ENCODE peak calls at places on chromosomes 7 and 10, in six cellular contexts. X is right cardiac atrium, T is pancreas, P is iPS DF 6.9, J is spleen, Y is cardiac muscle cell. L is an unnamed sample.

GRCh38 chr10:17025444-17026295 is 103.9 kb downstream of the CUBN start:
- DNase-seq in J (no peak), P (no peak), Y (no peak), T (no peak), X (peak; percentile 58), L (no peak)

GRCh38 chr10:43027331-43027955 is 49.4 kb upstream of the RET start:
- DNase-seq in T (peak; percentile 51), J (peak; percentile 58), P (no peak), X (no peak), Y (no peak), L (no peak)

GRCh38 chr10:76950354-76950753 is 687.3 kb downstream of the KCNMA1 start:
- DNase-seq in J (no peak), T (no peak), Y (no peak), X (no peak), P (no peak), L (no peak)

GRCh38 chr7:116290740-116291139 is 80.4 kb downstream of the TES start:
- DNase-seq in P (peak; percentile 27), T (no peak), X (no peak), J (no peak), Y (no peak), L (no peak)

GRCh38 chr7:1620835-1621234 is 49.2 kb upstream of the ELFN1 start:
- DNase-seq in X (no peak), P (no peak), T (no peak), Y (no peak), J (no peak), L (no peak)

GRCh38 chr7:92260248-92260781 is 14.5 kb downstream of the ANKIB1 start:
- DNase-seq in T (no peak), P (no peak), X (no peak), Y (no peak), J (no peak), L (no peak)

GRCh38 chr10:112792487-112793196 is 157.4 kb upstream of the TCF7L2 start:
- DNase-seq in P (no peak), Y (no peak), X (peak; percentile 79), J (no peak), T (no peak), L (peak; percentile 58)

GRCh38 chr10:110852255-110852896 is 19.4 kb upstream of the PDCD4 start:
- DNase-seq in J (no peak), T (no peak), X (no peak), P (no peak), Y (no peak), L (no peak)

GRCh38 chr10:19302117-19302516 is 253.5 kb downstream of the MALRD1 start:
- DNase-seq in J (no peak), P (no peak), X (no peak), Y (no peak), T (no peak), L (no peak)

GRCh38 chr10:119355930-119356329 is 148.6 kb downstream of the GRK5 start:
- DNase-seq in P (peak; percentile 11), J (no peak), Y (no peak), T (no peak), X (no peak), L (no peak)

GRCh38 chr7:67045496-67045995 is 48.9 kb downstream of the TYW1 start:
- DNase-seq in J (no peak), Y (no peak), X (no peak), P (no peak), T (no peak), L (no peak)

GRCh38 chr10:94223702-94224370 is 138.9 kb downstream of the NOC3L start:
- DNase-seq in P (no peak), J (no peak), X (no peak), Y (no peak), T (no peak), L (peak; percentile 58)

GRCh38 chr10:122744257-122744656 is 44.6 kb upstream of the C10orf120 start:
- DNase-seq in X (no peak), J (peak; percentile 41), T (no peak), Y (no peak), P (no peak), L (no peak)

GRCh38 chr7:14717711-14718304 is 184.7 kb downstream of the DGKB start:
- DNase-seq in P (no peak), T (no peak), X (no peak), Y (peak; percentile 45), J (no peak), L (no peak)

GRCh38 chr7:3436746-3437145 is 135.7 kb downstream of the SDK1 start:
- DNase-seq in T (no peak), Y (no peak), P (no peak), X (no peak), J (no peak), L (no peak)

GRCh38 chr7:78510580-78511188 is 712.1 kb downstream of the PHTF2 start:
- DNase-seq in P (peak; percentile 48), Y (peak; percentile 62), J (no peak), X (peak; percentile 25), T (no peak), L (peak; percentile 7)

GRCh38 chr10:118349235-118349634 is 7.1 kb upstream of the FAM204A start:
- DNase-seq in J (no peak), Y (no peak), T (no peak), P (no peak), X (no peak), L (no peak)

GRCh38 chr10:114294549-114294948 is 55.5 kb downstream of the VWA2 start:
- DNase-seq in Y (no peak), T (no peak), P (no peak), X (no peak), J (no peak), L (no peak)

GRCh38 chr10:133327651-133328357 is 8.9 kb downstream of the CALY start:
- DNase-seq in T (no peak), P (no peak), X (no peak), J (no peak), Y (no peak), L (peak; percentile 20)

GRCh38 chr10:106973301-106973700 is 191.2 kb downstream of the SORCS1 start:
- DNase-seq in T (no peak), X (no peak), Y (no peak), P (no peak), J (no peak), L (no peak)

GRCh38 chr7:101426303-101427011 is 63.8 kb downstream of the COL26A1 start:
- DNase-seq in P (no peak), T (no peak), Y (no peak), J (no peak), X (no peak), L (no peak)

GRCh38 chr7:22108151-22108845 is 162.6 kb upstream of the CDCA7L start:
- DNase-seq in P (no peak), J (no peak), X (no peak), Y (no peak), T (no peak), L (no peak)

GRCh38 chr7:107045195-107045960 is 873 bp downstream of the PRKAR2B start:
- DNase-seq in P (no peak), J (no peak), T (no peak), X (no peak), Y (peak; percentile 32), L (no peak)

GRCh38 chr7:66564045-66564444 is 64.6 kb upstream of the KCTD7 start:
- DNase-seq in P (no peak), J (no peak), X (no peak), Y (no peak), T (no peak), L (no peak)

GRCh38 chr10:4663162-4663992 is 162.6 kb upstream of the AKR1E2 start:
- DNase-seq in T (no peak), X (peak; percentile 49), J (no peak), Y (peak; percentile 85), P (no peak), L (peak; percentile 83)

GRCh38 chr7:131670401-131670800 is 114.0 kb upstream of the PODXL start:
- DNase-seq in X (no peak), P (no peak), J (no peak), Y (no peak), T (no peak), L (no peak)
- H3K27me3 ChIP-seq in X (no peaks in the 10 kb centered on the region), P (no peaks in the 10 kb centered on the region), J (no peaks in the 10 kb centered on the region), Y (no peaks in the 10 kb centered on the region), T (no peaks in the 10 kb centered on the region), L (no peaks in the 10 kb centered on the region)

GRCh38 chr7:25385731-25386136 is 157.4 kb upstream of the NPVF start:
- DNase-seq in J (no peak), X (no peak), T (peak; percentile 87), Y (no peak), P (no peak), L (no peak)
- H3K27me3 ChIP-seq in J (no peaks in the 10 kb centered on the region), X (no peaks in the 10 kb centered on the region), T (no peaks in the 10 kb centered on the region), Y (no peaks in the 10 kb centered on the region), P (no peaks in the 10 kb centered on the region), L (no peaks in the 10 kb centered on the region)

DNA sequence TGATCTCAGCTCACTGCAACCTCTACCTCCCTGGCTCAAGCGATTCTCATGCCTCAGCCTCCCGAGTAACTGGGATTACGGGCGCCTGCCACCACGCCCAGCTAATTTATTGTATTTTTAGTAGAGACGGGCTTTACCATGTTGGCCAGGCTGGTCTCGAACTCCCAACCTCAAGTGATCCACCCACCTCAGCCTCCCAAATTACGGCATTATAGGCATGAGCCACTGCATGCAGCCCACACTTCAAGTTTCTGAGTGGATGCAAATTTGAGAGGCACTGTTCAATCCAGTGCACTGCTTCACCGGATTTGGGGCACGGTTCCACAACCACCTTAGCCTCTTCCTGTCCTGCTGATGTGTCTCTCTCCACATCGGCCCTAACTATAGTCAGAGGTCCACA is 16.5 kb downstream of the CNPY1 start:
- DNase-seq in P (no peak), Y (no peak), X (no peak), T (no peak), J (no peak), L (no peak)
- H3K27me3 ChIP-seq in P (peaks cover 36% of the 10 kb centered on the region), Y (peaks cover 98% of the 10 kb centered on the region), X (no peaks in the 10 kb centered on the region), T (peaks cover 10% of the 10 kb centered on the region), J (peaks cover 42% of the 10 kb centered on the region), L (peaks cover 62% of the 10 kb centered on the region)

DNA sequence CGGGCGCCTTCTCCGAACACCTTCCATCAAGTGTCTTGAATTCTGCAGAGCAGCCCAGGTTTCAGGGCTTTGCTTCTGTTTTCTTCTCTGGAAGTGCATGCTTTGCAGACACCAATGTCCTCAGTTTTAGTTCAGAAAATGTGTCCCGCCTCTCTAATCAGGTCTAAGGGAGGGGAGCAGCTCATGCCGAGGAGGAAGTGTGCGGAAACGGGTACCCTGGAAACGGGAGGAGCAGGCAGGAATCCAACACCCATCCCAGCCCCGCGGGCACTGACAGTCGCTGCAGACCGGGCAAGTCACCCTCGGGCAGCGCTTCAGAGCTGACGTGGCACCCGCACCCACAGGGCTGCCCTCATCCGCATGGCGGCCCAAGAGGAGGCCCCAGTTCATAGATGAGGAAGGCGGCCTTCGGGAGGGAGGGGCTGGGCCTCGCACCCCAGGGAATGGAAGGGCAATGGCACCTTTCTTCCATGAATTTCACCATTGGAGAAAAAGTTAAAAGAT is 338.7 kb downstream of the DNAJB6 start:
- DNase-seq in J (peak; percentile 54), P (no peak), Y (no peak), T (peak; percentile 28), X (no peak), L (no peak)
- H3K27me3 ChIP-seq in J (peaks cover 10% of the 10 kb centered on the region), P (no peaks in the 10 kb centered on the region), Y (peaks cover 36% of the 10 kb centered on the region), T (no peaks in the 10 kb centered on the region), X (no peaks in the 10 kb centered on the region), L (peaks cover 15% of the 10 kb centered on the region)

L was measured in heart left ventricle.